ENCODE peak calls at places on chromosomes 2 and 18, in four cellular contexts. G, L, J and U are unnamed samples.

GRCh38 chr2:233152541-233152940 is 92.4 kb downstream of the INPP5D start:
- DNase-seq in G (no peak), L (peak; percentile 94), J (no peak), U (peak; percentile 87)

GRCh38 chr2:29260151-29260772 is 145.0 kb downstream of the CLIP4 start:
- DNase-seq in J (no peak), G (peak; percentile 76), L (peak; percentile 33), U (no peak)

GRCh38 chr18:28189400-28190239 is 12.7 kb upstream of the CDH2 start:
- DNase-seq in L (peak; percentile 64), G (peak; percentile 77), J (no peak), U (no peak)

GRCh38 chr2:113251118-113251517 is 27.6 kb downstream of the PAX8 start:
- DNase-seq in J (no peak), G (peak; percentile 21), L (peak; percentile 69), U (no peak)

GRCh38 chr2:149538138-149538833 is 49.3 kb downstream of the MMADHC start:
- DNase-seq in L (no peak), J (no peak), G (peak; percentile 11), U (no peak)

GRCh38 chr18:2905802-2906521 is 59.2 kb downstream of the EMILIN2 start:
- DNase-seq in J (no peak), G (peak; percentile 71), L (peak; percentile 76), U (peak; percentile 85)

GRCh38 chr2:72883356-72883962 is 3.7 kb upstream of the SPR start:
- DNase-seq in L (peak; percentile 44), J (no peak), G (peak; percentile 63), U (no peak)

GRCh38 chr2:182542501-182543258 is 115.8 kb upstream of the PDE1A start:
- DNase-seq in J (no peak), L (no peak), G (peak; percentile 47), U (no peak)

GRCh38 chr18:3653859-3654441 is 204.0 kb downstream of the TGIF1 start:
- DNase-seq in J (no peak), L (peak; percentile 46), G (no peak), U (no peak)

GRCh38 chr18:68121308-68121707 is 593.6 kb downstream of the TMX3 start:
- DNase-seq in G (no peak), J (no peak), L (peak; percentile 40), U (no peak)

GRCh38 chr2:223169830-223170605 is 118.0 kb downstream of the KCNE4 start:
- DNase-seq in L (no peak), J (no peak), G (no peak), U (no peak)

GRCh38 chr18:57802166-57802868 is 798 bp downstream of the ATP8B1 start:
- DNase-seq in G (no peak), L (no peak), J (no peak), U (no peak)

GRCh38 chr18:28581503-28582169 is 404.7 kb upstream of the CDH2 start:
- DNase-seq in J (peak; percentile 39), L (no peak), G (no peak), U (no peak)

GRCh38 chr2:63078852-63079606 is 28.4 kb downstream of the OTX1 start:
- DNase-seq in L (peak; percentile 19), G (peak; percentile 25), J (no peak), U (no peak)

GRCh38 chr2:220460257-220460985 is 833.0 kb downstream of the SLC4A3 start:
- DNase-seq in L (peak; percentile 17), G (peak; percentile 32), J (no peak), U (no peak)

GRCh38 chr2:196925768-196926561 is 542 bp downstream of the PGAP1 start:
- DNase-seq in G (peak; percentile 48), J (peak; percentile 67), L (peak; percentile 33), U (peak; percentile 62)

GRCh38 chr2:143161982-143162837 is 33.0 kb downstream of the ARHGAP15 start:
- DNase-seq in L (peak; percentile 33), J (peak; percentile 29), G (peak; percentile 59), U (no peak)

GRCh38 chr2:157164891-157165290 is 92.6 kb upstream of the GALNT5 start:
- DNase-seq in L (no peak), J (no peak), G (no peak), U (no peak)

GRCh38 chr2:130824492-130825061 is 12.1 kb upstream of the ARHGEF4 start:
- DNase-seq in L (peak; percentile 100), J (peak; percentile 97), G (peak; percentile 99), U (no peak)

GRCh38 chr2:12020833-12021469 is 274.5 kb downstream of the LPIN1 start:
- DNase-seq in J (no peak), L (no peak), G (no peak), U (no peak)

GRCh38 chr2:81481242-81481993 is 1176.9 kb upstream of the LRRTM1 start:
- DNase-seq in J (no peak), L (peak; percentile 94), G (no peak), U (no peak)

GRCh38 chr2:100568989-100569388 is 6.2 kb downstream of the PDCL3 start:
- DNase-seq in G (no peak), L (no peak), J (no peak), U (no peak)

GRCh38 chr18:57009836-57010235 is 137.1 kb upstream of the BOD1L2 start:
- DNase-seq in G (no peak), L (no peak), J (no peak), U (no peak)

GRCh38 chr2:196970089-196970488 is 43.6 kb upstream of the PGAP1 start:
- DNase-seq in J (no peak), L (no peak), G (peak; percentile 45), U (no peak)

GRCh38 chr18:36420826-36421225 is 123.3 kb downstream of the FHOD3 start:
- DNase-seq in G (no peak), L (peak; percentile 74), J (no peak), U (no peak)

GRCh38 chr18:33751613-33752221 is 173.7 kb downstream of the ASXL3 start:
- DNase-seq in L (no peak), J (peak; percentile 68), G (peak; percentile 7), U (no peak)

GRCh38 chr2:241810304-241811208 is 1.6 kb downstream of the NEU4 start:
- DNase-seq in L (no peak), G (no peak), J (no peak), U (peak; percentile 82)

GRCh38 chr18:13616041-13616440 is 110.3 kb downstream of the FAM210A start:
- DNase-seq in J (no peak), G (no peak), L (no peak), U (no peak)

GRCh38 chr18:524496-524895 is 24.0 kb upstream of the COLEC12 start:
- DNase-seq in G (peak; percentile 66), L (peak; percentile 77), J (no peak), U (no peak)

GRCh38 chr2:6425037-6425436 is 440.7 kb downstream of the CMPK2 start:
- DNase-seq in G (no peak), J (no peak), L (no peak), U (no peak)

GRCh38 chr18:8627540-8627939 is 18.3 kb downstream of the RAB12 start:
- DNase-seq in J (no peak), G (no peak), L (no peak), U (no peak)

GRCh38 chr2:29562319-29562718 is 359.1 kb downstream of the ALK start:
- DNase-seq in J (no peak), G (no peak), L (peak; percentile 40), U (no peak)

GRCh38 chr2:64062840-64063239 is 43.6 kb upstream of the VPS54 start:
- DNase-seq in J (peak; percentile 57), G (peak; percentile 40), L (peak; percentile 69), U (no peak)

GRCh38 chr2:74267068-74267467 is 68.7 kb downstream of the MTHFD2 start:
- DNase-seq in J (peak; percentile 83), G (peak; percentile 10), L (no peak), U (no peak)